ENCODE peak calls at places on chromosomes 6 and 20, in ten cellular contexts. Q, D, M, L, O, H, X, K, Z and R are unnamed samples.

GRCh38 chr20:20549699-20550098 is 162.7 kb downstream of the RALGAPA2 start:
- DNase-seq in Q (peak; percentile 11), D (no peak), M (peak; percentile 89), L (no peak), O (no peak), H (peak; percentile 2), X (no peak), K (no peak), Z (no peak), R (no peak)

GRCh38 chr6:53857318-53858094 is 62.7 kb downstream of the LRRC1 start:
- DNase-seq in Q (no peak), D (no peak), M (no peak), L (no peak), O (no peak), H (no peak), X (no peak), K (no peak), Z (no peak), R (no peak)

GRCh38 chr6:37369321-37370196 is 15.8 kb downstream of the RNF8 start:
- DNase-seq in Q (no peak), D (no peak), M (no peak), L (no peak), O (peak; percentile 38), H (peak; percentile 54), X (no peak), K (no peak), Z (no peak), R (no peak)

GRCh38 chr6:74597266-74597665 is 608.6 kb downstream of the COL12A1 start:
- DNase-seq in Q (no peak), D (no peak), M (peak; percentile 39), L (no peak), O (no peak), H (peak; percentile 58), X (no peak), K (no peak), Z (no peak), R (no peak)

GRCh38 chr6:32960563-32960962 is 7.7 kb upstream of the HLA-DMA start:
- DNase-seq in Q (no peak), D (no peak), M (no peak), L (no peak), O (no peak), H (no peak), X (no peak), K (no peak), Z (no peak), R (no peak)

GRCh38 chr6:128538763-128539162 is 18.4 kb upstream of the PTPRK start:
- DNase-seq in Q (no peak), D (no peak), M (no peak), L (no peak), O (no peak), H (no peak), X (no peak), K (no peak), Z (no peak), R (no peak)

GRCh38 chr6:5981274-5982026 is 25.3 kb downstream of the NRN1 start:
- DNase-seq in Q (no peak), D (no peak), M (no peak), L (no peak), O (no peak), H (peak; percentile 38), X (no peak), K (no peak), Z (no peak), R (no peak)

GRCh38 chr6:152828431-152828830 is 77.8 kb downstream of the VIP start:
- DNase-seq in Q (no peak), D (no peak), M (no peak), L (no peak), O (no peak), H (no peak), X (no peak), K (no peak), Z (no peak), R (no peak)

GRCh38 chr20:50304501-50304856 is 113.8 kb downstream of the CEBPB start:
- DNase-seq in Q (peak; percentile 90), D (peak; percentile 83), M (peak; percentile 96), L (peak; percentile 50), O (no peak), H (peak; percentile 93), X (peak; percentile 85), K (no peak), Z (no peak), R (no peak)

GRCh38 chr6:55957961-55958422 is 82.6 kb upstream of the BMP5 start:
- DNase-seq in Q (peak; percentile 52), D (no peak), M (peak; percentile 53), L (no peak), O (no peak), H (peak; percentile 48), X (no peak), K (no peak), Z (no peak), R (no peak)

GRCh38 chr6:7267521-7268091 is 45.4 kb downstream of the SSR1 start:
- DNase-seq in Q (peak; percentile 90), D (no peak), M (peak; percentile 89), L (no peak), O (peak; percentile 48), H (peak; percentile 88), X (no peak), K (no peak), Z (no peak), R (no peak)

GRCh38 chr6:7315684-7316366 is 2.8 kb upstream of the SSR1 start:
- DNase-seq in Q (no peak), D (no peak), M (no peak), L (no peak), O (no peak), H (no peak), X (no peak), K (no peak), Z (no peak), R (no peak)

GRCh38 chr6:138971601-138972000 is 16.5 kb downstream of the REPS1 start:
- DNase-seq in Q (no peak), D (no peak), M (no peak), L (no peak), O (no peak), H (no peak), X (no peak), K (no peak), Z (no peak), R (no peak)

GRCh38 chr6:159830481-159831372 is 30.7 kb downstream of the PNLDC1 start:
- DNase-seq in Q (no peak), D (no peak), M (no peak), L (no peak), O (no peak), H (no peak), X (no peak), K (no peak), Z (no peak), R (no peak)

GRCh38 chr6:159833997-159834601 is 34.0 kb downstream of the PNLDC1 start:
- DNase-seq in Q (no peak), D (no peak), M (no peak), L (no peak), O (no peak), H (no peak), X (no peak), K (peak; percentile 10), Z (peak; percentile 6), R (no peak)

GRCh38 chr6:159831373-159831679 is 31.2 kb downstream of the PNLDC1 start:
- DNase-seq in Q (no peak), D (no peak), M (no peak), L (no peak), O (no peak), H (no peak), X (no peak), K (peak; percentile 43), Z (no peak), R (no peak)

GRCh38 chr6:159832941-159833340 is 32.9 kb downstream of the PNLDC1 start:
- DNase-seq in Q (no peak), D (no peak), M (no peak), L (no peak), O (no peak), H (no peak), X (no peak), K (no peak), Z (no peak), R (no peak)

GRCh38 chr6:159833556-159833955 is 33.5 kb downstream of the PNLDC1 start:
- DNase-seq in Q (peak; percentile 15), D (no peak), M (no peak), L (no peak), O (no peak), H (peak; percentile 57), X (no peak), K (no peak), Z (no peak), R (no peak)
- TF ChIP-seq CTCF in Q (no peak), D (no peak), M (no peak), L (no peak), O (no peak), H (no peak), X (no peak), K (no peak), Z (no peak), R (no peak)

DNA sequence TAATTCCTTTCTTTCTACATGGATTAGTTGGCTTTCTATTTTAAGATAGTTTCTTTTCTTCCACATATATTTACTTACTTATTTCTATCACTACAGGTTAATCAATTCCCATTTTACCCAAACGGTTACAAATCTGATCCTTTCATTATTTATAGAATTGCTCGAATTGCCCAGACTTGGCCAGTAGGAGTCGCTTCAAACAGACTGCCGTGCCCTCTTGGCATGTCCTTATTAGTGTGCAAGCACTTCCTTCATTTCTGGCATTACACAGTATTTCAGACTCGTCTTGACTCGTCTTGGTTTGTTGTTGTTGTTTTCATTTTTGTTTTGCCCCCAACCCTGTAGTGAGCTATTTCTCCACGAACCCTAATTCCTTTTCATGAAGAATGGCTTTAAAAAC is 74.6 kb downstream of the SAMD3 start:
- DNase-seq in Q (no peak), D (no peak), M (no peak), L (no peak), O (no peak), H (no peak), X (no peak), K (no peak), Z (no peak), R (no peak)
- TF ChIP-seq CTCF in Q (peak; percentile 30), D (no peak), M (no peak), L (no peak), O (no peak), H (peak; percentile 19), X (no peak), K (peak; percentile 19), Z (no peak), R (no peak)

GRCh38 chr6:89368107-89368506 is 15.6 kb upstream of the UBE2J1 start:
- DNase-seq in Q (no peak), D (peak; percentile 59), M (peak; percentile 65), L (peak; percentile 47), O (peak; percentile 49), H (peak; percentile 70), X (peak; percentile 61), K (peak; percentile 53), Z (no peak), R (peak; percentile 79)
- TF ChIP-seq CTCF in Q (peak; percentile 83), D (peak; percentile 83), M (peak; percentile 75), L (peak; percentile 75), O (peak; percentile 33), H (peak; percentile 86), X (peak; percentile 39), K (peak; percentile 75), Z (peak; percentile 77), R (peak; percentile 90)

DNA sequence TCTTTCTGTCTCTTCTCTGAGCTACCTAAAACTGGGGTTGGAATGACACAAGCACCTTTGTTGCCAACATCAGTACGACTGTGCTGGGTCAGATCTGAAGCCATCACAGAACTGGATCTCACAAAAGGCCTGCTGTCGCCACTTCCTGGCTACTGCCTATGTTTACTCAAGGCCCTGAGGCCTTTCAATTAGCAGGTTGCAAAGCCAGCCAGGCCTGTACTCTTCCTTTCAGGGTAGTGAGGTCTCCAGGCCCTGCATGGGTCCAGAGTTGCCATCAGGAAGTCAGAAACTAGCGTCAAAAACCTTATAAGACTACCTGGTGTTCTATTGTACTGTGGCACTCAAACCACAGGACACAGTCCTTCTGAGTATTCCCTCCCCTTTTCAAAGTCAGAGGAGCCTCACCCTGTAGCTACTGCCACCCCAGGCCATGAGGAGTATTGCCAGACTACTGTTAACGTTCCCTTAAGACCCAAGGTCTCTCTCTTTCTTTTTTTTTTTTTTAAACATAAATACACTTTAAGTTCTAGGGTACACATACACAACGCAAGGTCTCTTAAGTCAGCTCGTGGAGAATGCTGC is 937.4 kb upstream of the GJE1 start:
- DNase-seq in Q (no peak), D (no peak), M (no peak), L (no peak), O (no peak), H (no peak), X (no peak), K (no peak), Z (no peak), R (no peak)
- TF ChIP-seq CTCF in Q (no peak), D (no peak), M (no peak), L (no peak), O (no peak), H (no peak), X (no peak), K (no peak), Z (no peak), R (no peak)